ENCODE peak calls at places on chromosomes 4 and X, in five cellular contexts. J is AML-193; W is nephron progenitor cell; Q is GM12865; G is activated CD4-positive, alpha-beta T cell treated with anti-CD3 and anti-CD28 coated beads for 48 hours. P is an unnamed sample.
A peak's percentile ranks its signal among the peaks of the same experiment; 100 is the strongest.

GRCh38 chrX:56600141-56600540 is 36.7 kb downstream of the UBQLN2 start:
- DNase-seq in G (no peak), W (no peak), Q (no peak), J (no peak), P (peak; percentile 37)

GRCh38 chr4:8730681-8731080 is 138.1 kb downstream of the CPZ start:
- DNase-seq in W (no peak), G (no peak), J (no peak), Q (no peak), P (no peak)

GRCh38 chr4:6418193-6418755 is 54.1 kb downstream of the PPP2R2C start:
- DNase-seq in W (no peak), J (no peak), Q (no peak), G (no peak), P (no peak)

GRCh38 chr4:110959041-110959643 is 336.3 kb upstream of the PITX2 start:
- DNase-seq in J (no peak), W (no peak), G (no peak), Q (no peak), P (no peak)

GRCh38 chrX:150405576-150405975 is 42.5 kb downstream of the MAMLD1 start:
- DNase-seq in Q (peak; percentile 3), W (no peak), G (no peak), J (no peak), P (peak; percentile 11)

GRCh38 chr4:173436149-173436579 is 37.2 kb upstream of the SCRG1 start:
- DNase-seq in Q (no peak), J (no peak), G (no peak), W (peak; percentile 33), P (no peak)

GRCh38 chr4:77433102-77433733 is 172.4 kb upstream of the CXCL13 start:
- DNase-seq in Q (peak; percentile 61), G (peak; percentile 5), W (peak; percentile 13), J (peak; percentile 64), P (peak; percentile 65)

GRCh38 chrX:149720021-149720689 is 8.3 kb downstream of the MAGEA11 start:
- DNase-seq in W (no peak), G (no peak), J (no peak), Q (no peak), P (no peak)

GRCh38 chr4:33924239-33924638 is 2320.1 kb downstream of the ARAP2 start:
- DNase-seq in G (no peak), J (no peak), Q (no peak), W (peak; percentile 20), P (no peak)

GRCh38 chr4:8639021-8639420 is 46.5 kb downstream of the CPZ start:
- DNase-seq in J (no peak), Q (no peak), G (no peak), W (no peak), P (no peak)

GRCh38 chr4:53734182-53734581 is 142.9 kb upstream of the LNX1 start:
- DNase-seq in Q (no peak), G (no peak), J (no peak), W (no peak), P (no peak)

GRCh38 chrX:2889045-2889605 is 40.0 kb downstream of the ARSD start:
- DNase-seq in Q (no peak), J (no peak), G (no peak), W (no peak), P (no peak)

GRCh38 chrX:139058831-139059495 is 347.4 kb upstream of the FGF13 start:
- DNase-seq in G (no peak), W (no peak), J (no peak), Q (no peak), P (no peak)

GRCh38 chr4:122458625-122459024 is 2.1 kb upstream of the IL2 start:
- DNase-seq in W (no peak), Q (peak; percentile 52), G (peak; percentile 63), J (peak; percentile 54), P (no peak)

GRCh38 chr4:139625487-139625886 is 40.1 kb upstream of the MGST2 start:
- DNase-seq in J (no peak), W (no peak), Q (no peak), G (no peak), P (no peak)

GRCh38 chr4:143046454-143046853 is 138.3 kb upstream of the USP38 start:
- DNase-seq in G (no peak), J (no peak), W (no peak), Q (no peak), P (no peak)

GRCh38 chr4:160127211-160127610 is 1024.3 kb downstream of the RAPGEF2 start:
- DNase-seq in W (no peak), J (no peak), Q (no peak), G (no peak), P (no peak)

GRCh38 chr4:123481034-123481433 is 84.4 kb downstream of the SPRY1 start:
- DNase-seq in J (no peak), W (no peak), G (peak; percentile 27), Q (no peak), P (no peak)

GRCh38 chrX:148500428-148501120 is at the start of gene AFF2:
- DNase-seq in J (peak; percentile 30), G (peak; percentile 63), W (peak; percentile 62), Q (peak; percentile 41), P (peak; percentile 48)

GRCh38 chr4:54548098-54548620 is 109.6 kb upstream of the KIT start:
- DNase-seq in J (no peak), Q (no peak), W (no peak), G (peak; percentile 5), P (no peak)